ENCODE peak calls at places on chromosomes 12 and 14, in ten cellular contexts. One of them, this sample, is unnamed.

GRCh38 chr12:115984607-115985006 is 292.9 kb downstream of the MED13L start:
- DNase-seq in anterior cingulate cortex: no peak
- DNase-seq in activated CD4-positive, alpha-beta T cell treated with anti-CD3 and anti-CD28 coated beads for 36 hours: no peak
- DNase-seq in brain pericyte: no peak
- DNase-seq in aorta: no peak
- DNase-seq in OCI-LY7: no peak
- DNase-seq in MV-4-11: no peak
- DNase-seq in NCI-H1417: peak; percentile 83
- DNase-seq in AG04450: no peak
- DNase-seq in AG20443: no peak
- DNase-seq in this sample: no peak

GRCh38 chr14:105864651-105865265 is 338.4 kb downstream of the TMEM121 start:
- DNase-seq in anterior cingulate cortex: no peak
- DNase-seq in activated CD4-positive, alpha-beta T cell treated with anti-CD3 and anti-CD28 coated beads for 36 hours: peak; percentile 2
- DNase-seq in brain pericyte: no peak
- DNase-seq in aorta: peak; percentile 61
- DNase-seq in OCI-LY7: no peak
- DNase-seq in MV-4-11: no peak
- DNase-seq in NCI-H1417: no peak
- DNase-seq in AG04450: no peak
- DNase-seq in AG20443: no peak
- DNase-seq in this sample: peak; percentile 50

GRCh38 chr12:124764451-124764850 is 99.2 kb downstream of the SCARB1 start:
- DNase-seq in anterior cingulate cortex: no peak
- DNase-seq in activated CD4-positive, alpha-beta T cell treated with anti-CD3 and anti-CD28 coated beads for 36 hours: peak; percentile 74
- DNase-seq in brain pericyte: no peak
- DNase-seq in aorta: no peak
- DNase-seq in OCI-LY7: peak; percentile 42
- DNase-seq in MV-4-11: peak; percentile 72
- DNase-seq in NCI-H1417: peak; percentile 52
- DNase-seq in AG04450: no peak
- DNase-seq in AG20443: peak; percentile 49
- DNase-seq in this sample: peak; percentile 87

GRCh38 chr12:71162832-71163711 is 5.3 kb upstream of the TSPAN8 start:
- DNase-seq in anterior cingulate cortex: no peak
- DNase-seq in activated CD4-positive, alpha-beta T cell treated with anti-CD3 and anti-CD28 coated beads for 36 hours: no peak
- DNase-seq in brain pericyte: no peak
- DNase-seq in aorta: no peak
- DNase-seq in OCI-LY7: no peak
- DNase-seq in MV-4-11: no peak
- DNase-seq in NCI-H1417: no peak
- DNase-seq in AG04450: no peak
- DNase-seq in AG20443: no peak
- DNase-seq in this sample: no peak

GRCh38 chr12:75724913-75725312 is 213.5 kb upstream of the KRR1 start:
- DNase-seq in anterior cingulate cortex: no peak
- DNase-seq in activated CD4-positive, alpha-beta T cell treated with anti-CD3 and anti-CD28 coated beads for 36 hours: no peak
- DNase-seq in brain pericyte: no peak
- DNase-seq in aorta: no peak
- DNase-seq in OCI-LY7: no peak
- DNase-seq in MV-4-11: no peak
- DNase-seq in NCI-H1417: peak; percentile 89
- DNase-seq in AG04450: peak; percentile 77
- DNase-seq in AG20443: peak; percentile 65
- DNase-seq in this sample: no peak

GRCh38 chr12:6224550-6224949 is 24.4 kb downstream of the CD9 start:
- DNase-seq in anterior cingulate cortex: peak; percentile 93
- DNase-seq in activated CD4-positive, alpha-beta T cell treated with anti-CD3 and anti-CD28 coated beads for 36 hours: no peak
- DNase-seq in brain pericyte: no peak
- DNase-seq in aorta: peak; percentile 89
- DNase-seq in OCI-LY7: peak; percentile 30
- DNase-seq in MV-4-11: no peak
- DNase-seq in NCI-H1417: no peak
- DNase-seq in AG04450: no peak
- DNase-seq in AG20443: peak; percentile 50
- DNase-seq in this sample: peak; percentile 77

GRCh38 chr12:115147916-115148315 is 463.9 kb upstream of the TBX3 start:
- DNase-seq in anterior cingulate cortex: no peak
- DNase-seq in activated CD4-positive, alpha-beta T cell treated with anti-CD3 and anti-CD28 coated beads for 36 hours: no peak
- DNase-seq in brain pericyte: no peak
- DNase-seq in aorta: no peak
- DNase-seq in OCI-LY7: no peak
- DNase-seq in MV-4-11: no peak
- DNase-seq in NCI-H1417: no peak
- DNase-seq in AG04450: no peak
- DNase-seq in AG20443: no peak
- DNase-seq in this sample: no peak

GRCh38 chr12:62006076-62006732 is 254.0 kb upstream of the USP15 start:
- DNase-seq in anterior cingulate cortex: no peak
- DNase-seq in activated CD4-positive, alpha-beta T cell treated with anti-CD3 and anti-CD28 coated beads for 36 hours: peak; percentile 32
- DNase-seq in brain pericyte: no peak
- DNase-seq in aorta: no peak
- DNase-seq in OCI-LY7: peak; percentile 48
- DNase-seq in MV-4-11: no peak
- DNase-seq in NCI-H1417: peak; percentile 70
- DNase-seq in AG04450: no peak
- DNase-seq in AG20443: peak; percentile 57
- DNase-seq in this sample: peak; percentile 55

GRCh38 chr12:109650808-109651207 is 62.8 kb upstream of the FAM222A start:
- DNase-seq in anterior cingulate cortex: no peak
- DNase-seq in activated CD4-positive, alpha-beta T cell treated with anti-CD3 and anti-CD28 coated beads for 36 hours: no peak
- DNase-seq in brain pericyte: no peak
- DNase-seq in aorta: no peak
- DNase-seq in OCI-LY7: peak; percentile 5
- DNase-seq in MV-4-11: no peak
- DNase-seq in NCI-H1417: peak; percentile 70
- DNase-seq in AG04450: no peak
- DNase-seq in AG20443: no peak
- DNase-seq in this sample: no peak

GRCh38 chr14:100580316-100581227 is 6.6 kb downstream of the BEGAIN start:
- DNase-seq in anterior cingulate cortex: no peak
- DNase-seq in activated CD4-positive, alpha-beta T cell treated with anti-CD3 and anti-CD28 coated beads for 36 hours: peak; percentile 2
- DNase-seq in brain pericyte: no peak
- DNase-seq in aorta: peak; percentile 50
- DNase-seq in OCI-LY7: no peak
- DNase-seq in MV-4-11: no peak
- DNase-seq in NCI-H1417: no peak
- DNase-seq in AG04450: no peak
- DNase-seq in AG20443: no peak
- DNase-seq in this sample: no peak

GRCh38 chr12:120267736-120268135 is 2.2 kb upstream of the PXN start:
- DNase-seq in anterior cingulate cortex: no peak
- DNase-seq in activated CD4-positive, alpha-beta T cell treated with anti-CD3 and anti-CD28 coated beads for 36 hours: no peak
- DNase-seq in brain pericyte: no peak
- DNase-seq in aorta: no peak
- DNase-seq in OCI-LY7: no peak
- DNase-seq in MV-4-11: no peak
- DNase-seq in NCI-H1417: no peak
- DNase-seq in AG04450: no peak
- DNase-seq in AG20443: no peak
- DNase-seq in this sample: no peak

This sample was measured in NB4.